ENCODE peak calls at places on chromosomes 16 and 17, in eight cellular contexts. Q is COLO829; S is tibial artery; J is iris pigment epithelial cell; A is activated T-cell treated with anti-CD3 and anti-CD28 coated beads, Interleukin-2, amount 50 U/mL, for 72 hours; N is GM10248; Y is GM04504; M is activated B cell treated with CpG ODN at 0.5 μM for 24 hours. C is an unnamed sample.

GRCh38 chr17:78378225-78379133 is at the start of gene PGS1:
- DNase-seq in Q (peak), S (peak), J (peak), A (peak), N (peak), Y (no peak), M (peak), C (peak)

GRCh38 chr17:43434902-43435319 is 36.1 kb downstream of the ARL4D start:
- DNase-seq in Q (no peak), S (no peak), J (peak), A (no peak), N (no peak), Y (no peak), M (no peak), C (no peak)

GRCh38 chr16:85503642-85504224 is 109.4 kb upstream of the GSE1 start:
- DNase-seq in Q (no peak), S (no peak), J (no peak), A (no peak), N (no peak), Y (no peak), M (no peak), C (no peak)

GRCh38 chr17:44830359-44831269 is 527 bp upstream of the GJC1 start:
- DNase-seq in Q (no peak), S (no peak), J (peak), A (peak), N (no peak), Y (no peak), M (peak), C (peak)

GRCh38 chr17:80361495-80362220 is 53.3 kb upstream of the ENDOV start:
- DNase-seq in Q (peak), S (peak), J (no peak), A (peak), N (no peak), Y (no peak), M (no peak), C (no peak)

GRCh38 chr16:17469742-17470001 is 1.1 kb downstream of the XYLT1 start:
- DNase-seq in Q (no peak), S (no peak), J (no peak), A (no peak), N (no peak), Y (no peak), M (no peak), C (no peak)

GRCh38 chr17:9350083-9350482 is 225.5 kb downstream of the STX8 start:
- DNase-seq in Q (no peak), S (no peak), J (peak), A (no peak), N (no peak), Y (peak), M (no peak), C (no peak)

GRCh38 chr16:16150117-16150877 is 73.0 kb downstream of the ABCC6 start:
- DNase-seq in Q (no peak), S (peak), J (no peak), A (no peak), N (no peak), Y (peak), M (no peak), C (peak)

GRCh38 chr17:80678621-80679020 is 134.0 kb downstream of the RPTOR start:
- DNase-seq in Q (no peak), S (no peak), J (peak), A (peak), N (no peak), Y (peak), M (no peak), C (no peak)

GRCh38 chr16:64914-65255 is 7.5 kb downstream of the RHBDF1 start:
- DNase-seq in Q (no peak), S (no peak), J (no peak), A (no peak), N (no peak), Y (no peak), M (no peak), C (no peak)

GRCh38 chr16:80932725-80933124 is 74.0 kb downstream of the CMC2 start:
- DNase-seq in Q (no peak), S (peak), J (peak), A (no peak), N (no peak), Y (peak), M (no peak), C (peak)

GRCh38 chr16:78224342-78224741 is 124.9 kb downstream of the WWOX start:
- DNase-seq in Q (no peak), S (no peak), J (no peak), A (no peak), N (no peak), Y (no peak), M (no peak), C (no peak)

GRCh38 chr16:70689970-70690905 is 4.4 kb upstream of the MTSS2 start:
- DNase-seq in Q (no peak), S (no peak), J (no peak), A (no peak), N (no peak), Y (no peak), M (no peak), C (peak)

GRCh38 chr16:4846503-4846900 is 586 bp downstream of the GLYR1 start:
- DNase-seq in Q (no peak), S (peak), J (peak), A (peak), N (peak), Y (peak), M (no peak), C (peak)

GRCh38 chr16:3121843-3122467 is 9.6 kb downstream of the ZNF205 start:
- DNase-seq in Q (no peak), S (no peak), J (no peak), A (no peak), N (no peak), Y (no peak), M (no peak), C (no peak)

GRCh38 chr16:80570106-80570478 is 29.3 kb downstream of the DYNLRB2 start:
- DNase-seq in Q (no peak), S (no peak), J (peak), A (peak), N (no peak), Y (no peak), M (no peak), C (no peak)

GRCh38 chr17:21113106-21113690 is 13.6 kb upstream of the DHRS7B start:
- DNase-seq in Q (no peak), S (no peak), J (no peak), A (no peak), N (no peak), Y (no peak), M (no peak), C (no peak)

GRCh38 chr17:65696739-65697394 is 135.4 kb upstream of the AXIN2 start:
- DNase-seq in Q (no peak), S (no peak), J (peak), A (no peak), N (no peak), Y (no peak), M (no peak), C (no peak)

GRCh38 chr16:81137012-81137335 is 40.8 kb upstream of the GCSH start:
- DNase-seq in Q (no peak), S (no peak), J (peak), A (no peak), N (no peak), Y (no peak), M (no peak), C (no peak)

GRCh38 chr17:58412910-58413630 is 4.3 kb downstream of the RNF43 start:
- DNase-seq in Q (no peak), S (no peak), J (peak), A (no peak), N (no peak), Y (no peak), M (no peak), C (no peak)

GRCh38 chr16:85984947-85985451 is 86.0 kb downstream of the IRF8 start:
- DNase-seq in Q (no peak), S (no peak), J (no peak), A (no peak), N (no peak), Y (no peak), M (peak), C (no peak)